ENCODE peak calls at places on chromosome 1, in eight cellular contexts. W, B, V, X, Q, D, L and Y are unnamed samples.

GRCh38 chr1:238606896-238607295 is 716.2 kb upstream of the ZP4 start:
- DNase-seq in W (peak; percentile 60), L (no peak), D (no peak), X (no peak), Q (no peak), V (no peak), B (no peak), Y (no peak)

GRCh38 chr1:27218736-27219135 is 15.7 kb upstream of the WDTC1 start:
- DNase-seq in Q (no peak), V (no peak), L (no peak), W (no peak), D (no peak), B (no peak), X (no peak), Y (no peak)

GRCh38 chr1:196577386-196577785 is 30.9 kb downstream of the KCNT2 start:
- DNase-seq in L (no peak), X (no peak), W (no peak), V (no peak), D (no peak), Q (no peak), B (no peak), Y (no peak)

GRCh38 chr1:89675677-89676076 is 42.8 kb downstream of the LRRC8C start:
- DNase-seq in V (no peak), B (no peak), W (no peak), L (no peak), X (no peak), D (no peak), Q (no peak), Y (no peak)

GRCh38 chr1:201591981-201592380 is 53.1 kb downstream of the NAV1 start:
- DNase-seq in X (no peak), L (no peak), B (no peak), W (no peak), D (peak; percentile 18), Q (no peak), V (no peak), Y (no peak)

GRCh38 chr1:25253911-25254310 is 6.7 kb upstream of the RSRP1 start:
- DNase-seq in Q (no peak), V (peak; percentile 48), L (no peak), D (no peak), B (no peak), W (no peak), X (no peak), Y (no peak)

GRCh38 chr1:209768354-209768774 is 12.5 kb downstream of the TRAF3IP3 start:
- DNase-seq in Q (no peak), L (no peak), B (no peak), V (no peak), W (no peak), X (no peak), D (no peak), Y (no peak)

GRCh38 chr1:12121212-12122000 is 45.4 kb upstream of the TNFRSF1B start:
- DNase-seq in L (no peak), W (peak; percentile 50), D (no peak), X (no peak), B (no peak), V (peak; percentile 30), Q (no peak), Y (no peak)

GRCh38 chr1:202680586-202681352 is 29.5 kb downstream of the SYT2 start:
- DNase-seq in D (no peak), W (no peak), B (no peak), V (no peak), L (no peak), X (no peak), Q (no peak), Y (no peak)

GRCh38 chr1:17239420-17239819 is 9.5 kb upstream of the PADI3 start:
- DNase-seq in X (no peak), W (peak; percentile 80), V (peak; percentile 91), D (no peak), L (peak; percentile 62), Q (peak; percentile 53), B (no peak), Y (no peak)

GRCh38 chr1:232145768-232146167 is 484.2 kb downstream of the SIPA1L2 start:
- DNase-seq in W (no peak), L (no peak), B (no peak), V (no peak), D (no peak), X (no peak), Q (no peak), Y (no peak)

GRCh38 chr1:112954945-112955677 is 885 bp downstream of the SLC16A1 start:
- DNase-seq in V (peak; percentile 57), B (peak; percentile 63), X (peak; percentile 68), D (peak; percentile 52), W (peak; percentile 13), L (peak; percentile 62), Q (peak; percentile 74), Y (peak; percentile 80)

GRCh38 chr1:154669464-154670282 is 61.7 kb upstream of the ADAR start:
- DNase-seq in L (peak; percentile 92), Q (peak; percentile 56), V (peak; percentile 90), B (peak; percentile 66), D (peak; percentile 80), X (peak; percentile 74), W (peak; percentile 54), Y (peak; percentile 89)

GRCh38 chr1:201505505-201505893 is 1.4 kb downstream of the CSRP1 start:
- DNase-seq in L (no peak), B (no peak), X (no peak), W (no peak), Q (no peak), V (peak; percentile 65), D (no peak), Y (no peak)

GRCh38 chr1:84390231-84390630 is 8.1 kb upstream of the DNASE2B start:
- DNase-seq in X (no peak), W (no peak), D (no peak), B (no peak), L (no peak), Q (peak; percentile 32), V (no peak), Y (no peak)

GRCh38 chr1:227953022-227953412 is 5.3 kb upstream of the WNT9A start:
- DNase-seq in L (no peak), W (no peak), V (no peak), Q (no peak), B (no peak), X (no peak), D (no peak), Y (no peak)

GRCh38 chr1:54583307-54583686 is 35.3 kb downstream of the ACOT11 start:
- DNase-seq in X (no peak), W (no peak), L (no peak), B (no peak), Q (no peak), D (no peak), V (no peak), Y (no peak)

GRCh38 chr1:93910305-93910704 is 1.1 kb upstream of the GCLM start:
- DNase-seq in X (no peak), V (no peak), W (no peak), L (no peak), Q (no peak), B (no peak), D (no peak), Y (no peak)

GRCh38 chr1:25090707-25091422 is 141.4 kb downstream of the SYF2 start:
- DNase-seq in L (no peak), Q (peak; percentile 49), D (no peak), X (no peak), V (no peak), B (no peak), W (no peak), Y (no peak)

GRCh38 chr1:42822833-42823392 is 5.7 kb upstream of the SVBP start:
- DNase-seq in X (no peak), V (peak; percentile 28), B (no peak), Q (no peak), W (no peak), D (no peak), L (no peak), Y (no peak)

GRCh38 chr1:77889240-77889637 is 815 bp downstream of the NEXN start:
- DNase-seq in Q (no peak), D (no peak), B (no peak), W (peak; percentile 30), X (no peak), V (peak; percentile 38), L (no peak), Y (no peak)

GRCh38 chr1:940121-941026 is 16.7 kb downstream of the SAMD11 start:
- DNase-seq in W (no peak), L (peak; percentile 25), B (peak; percentile 61), D (no peak), V (peak; percentile 78), Q (peak; percentile 62), X (peak; percentile 73), Y (no peak)

GRCh38 chr1:114310771-114311251 is 157.1 kb upstream of the SYT6 start:
- DNase-seq in V (peak; percentile 67), D (no peak), B (no peak), Q (no peak), L (peak; percentile 10), W (no peak), X (no peak), Y (no peak)